ENCODE peak calls at places on chromosomes 12 and 14, in eight cellular contexts. K is cardiac fibroblast, L is HCT116, C is astrocyte of the spinal cord, V is left ventricle myocardium inferior, F is progenitor cell of endocrine pancreas, D is endodermal cell, H is omental fat pad. M is an unnamed sample.

GRCh38 chr14:92718659-92719058 is 29.8 kb downstream of the LGMN start:
- DNase-seq in K (peak), L (no peak), C (no peak), V (no peak), F (no peak), D (no peak), H (no peak), M (no peak)

GRCh38 chr12:57590892-57591566 is at the start of gene PIP4K2C:
- DNase-seq in K (peak), L (peak), C (peak), V (peak), F (peak), D (peak), H (peak), M (peak)

GRCh38 chr12:80681786-80682185 is 25.6 kb upstream of the MYF6 start:
- DNase-seq in K (no peak), L (no peak), C (no peak), V (no peak), F (no peak), D (no peak), H (no peak), M (no peak)

GRCh38 chr14:84298738-84299137 is 1231.2 kb upstream of the FLRT2 start:
- DNase-seq in K (no peak), L (no peak), C (no peak), V (no peak), F (no peak), D (no peak), H (no peak), M (no peak)

GRCh38 chr14:99654235-99655000 is 9.5 kb downstream of the HHIPL1 start:
- DNase-seq in K (peak), L (no peak), C (peak), V (peak), F (no peak), D (no peak), H (no peak), M (no peak)

GRCh38 chr12:131290255-131290959 is 336.7 kb downstream of the ADGRD1 start:
- DNase-seq in K (no peak), L (no peak), C (no peak), V (no peak), F (no peak), D (peak), H (no peak), M (no peak)

GRCh38 chr14:54174437-54174836 is 217.8 kb upstream of the BMP4 start:
- DNase-seq in K (no peak), L (no peak), C (no peak), V (no peak), F (no peak), D (no peak), H (no peak), M (no peak)

GRCh38 chr14:99604766-99605298 is 825 bp upstream of the CCDC85C start:
- DNase-seq in K (peak), L (no peak), C (peak), V (no peak), F (peak), D (no peak), H (no peak), M (peak)

GRCh38 chr12:116152268-116152667 is 125.2 kb downstream of the MED13L start:
- DNase-seq in K (peak), L (no peak), C (peak), V (no peak), F (no peak), D (peak), H (no peak), M (peak)

GRCh38 chr12:69694123-69694522 is 5.0 kb downstream of the BEST3 start:
- DNase-seq in K (no peak), L (no peak), C (no peak), V (peak), F (no peak), D (no peak), H (no peak), M (no peak)

GRCh38 chr12:51820721-51821422 is 27.6 kb downstream of the FIGNL2 start:
- DNase-seq in K (peak), L (no peak), C (peak), V (peak), F (peak), D (peak), H (no peak), M (peak)

GRCh38 chr14:56846970-56847928 is 37.0 kb upstream of the OTX2 start:
- DNase-seq in K (no peak), L (no peak), C (no peak), V (no peak), F (no peak), D (peak), H (no peak), M (no peak)

GRCh38 chr12:124949066-124949465 is 34.6 kb upstream of the UBC start:
- DNase-seq in K (no peak), L (no peak), C (no peak), V (no peak), F (no peak), D (no peak), H (no peak), M (no peak)

GRCh38 chr12:5965950-5966383 is 20.9 kb upstream of the ANO2 start:
- DNase-seq in K (peak), L (peak), C (peak), V (peak), F (peak), D (peak), H (no peak), M (peak)

GRCh38 chr12:83190631-83191390 is 504.1 kb downstream of the TMTC2 start:
- DNase-seq in K (no peak), L (no peak), C (no peak), V (no peak), F (no peak), D (no peak), H (no peak), M (no peak)

GRCh38 chr14:24428628-24429394 is 657 bp downstream of the CBLN3 start:
- DNase-seq in K (no peak), L (no peak), C (no peak), V (no peak), F (no peak), D (no peak), H (no peak), M (no peak)

GRCh38 chr14:65414961-65415589 is 2.5 kb downstream of the FUT8 start:
- DNase-seq in K (peak), L (no peak), C (peak), V (no peak), F (no peak), D (no peak), H (no peak), M (peak)

DNA sequence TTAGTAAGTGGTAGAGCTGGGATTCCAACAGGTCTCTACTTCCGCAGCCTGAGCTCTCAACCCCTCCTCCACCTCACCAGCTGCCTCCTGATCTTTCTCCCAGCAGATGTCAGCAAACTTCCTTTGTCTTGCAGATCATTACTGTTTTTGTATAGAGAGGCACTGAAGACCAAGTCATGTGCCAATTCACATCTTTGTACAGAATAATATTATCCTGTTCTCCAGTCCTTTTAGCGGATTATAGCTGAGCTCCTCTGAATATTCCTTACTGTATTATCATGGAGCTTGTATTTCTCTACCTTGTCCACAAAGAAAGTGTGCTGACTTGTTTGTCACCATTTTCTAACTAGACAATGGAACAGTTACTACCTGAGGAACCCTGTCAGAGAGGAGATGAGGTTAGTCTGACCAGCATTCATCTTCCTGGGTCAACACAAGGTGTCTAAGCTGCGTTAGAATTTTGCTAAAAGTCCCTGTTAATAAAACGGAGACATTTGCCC is 142.3 kb upstream of the ARHGAP5 start:
- DNase-seq in K (peak), L (peak), C (peak), V (peak), F (no peak), D (peak), H (no peak), M (no peak)
- TF ChIP-seq CTCF in K (peak), L (peak), C (peak), V (peak), F (peak), D (peak), H (no peak), M (no peak)

DNA sequence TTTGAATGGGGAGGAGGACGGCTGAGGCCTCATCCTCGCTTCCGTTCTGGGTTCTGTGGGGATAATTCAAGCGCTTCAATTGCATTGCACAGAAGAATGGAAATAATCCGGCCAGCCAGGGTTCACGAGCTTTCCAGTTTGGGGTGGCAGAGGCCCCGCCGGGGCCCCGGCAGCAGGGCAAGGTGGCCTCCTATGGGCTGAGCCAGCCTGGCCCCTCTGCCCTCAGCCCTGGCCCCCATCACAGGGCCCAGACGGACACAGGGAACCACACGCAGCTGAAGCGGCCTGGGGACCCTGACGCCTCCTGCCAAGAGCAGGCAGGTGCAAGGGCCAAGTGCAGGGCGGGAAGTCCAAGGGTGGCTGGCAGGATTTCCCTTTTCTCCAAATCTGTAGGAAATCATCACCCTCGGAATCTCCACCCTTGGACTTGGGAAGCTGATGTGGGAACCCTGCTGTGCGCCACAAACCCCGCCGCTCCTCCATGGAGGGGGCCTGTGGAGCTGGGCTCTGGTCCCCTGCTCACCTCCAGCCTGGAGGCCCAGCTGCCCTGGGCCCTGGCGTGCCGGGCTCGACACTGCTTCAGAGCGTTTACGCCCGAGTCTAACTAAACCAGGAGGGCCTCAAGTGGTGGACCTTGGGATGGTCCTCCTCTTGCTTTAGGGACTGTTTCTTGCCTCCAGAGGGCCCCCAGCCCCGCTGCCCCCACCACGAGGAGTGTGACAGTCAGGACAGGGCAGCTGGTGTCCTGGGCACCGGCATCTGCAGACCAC is 78.4 kb downstream of the MOK start:
- DNase-seq in K (no peak), L (no peak), C (no peak), V (no peak), F (no peak), D (peak), H (no peak), M (no peak)
- TF ChIP-seq CTCF in K (no peak), L (no peak), C (no peak), V (no peak), F (no peak), D (peak), H (no peak), M (no peak)

GRCh38 chr14:106843376-106843775 is 1317.0 kb downstream of the TMEM121 start:
- DNase-seq in K (no peak), L (no peak), C (no peak), V (no peak), F (no peak), D (no peak), H (no peak), M (no peak)

GRCh38 chr14:106841701-106842100 is 1315.3 kb downstream of the TMEM121 start:
- DNase-seq in K (peak), L (no peak), C (no peak), V (no peak), F (no peak), D (no peak), H (no peak), M (no peak)

GRCh38 chr14:106844608-106845285 is 1318.4 kb downstream of the TMEM121 start:
- DNase-seq in K (peak), L (no peak), C (no peak), V (peak), F (no peak), D (no peak), H (no peak), M (peak)

GRCh38 chr14:106843951-106844483 is 1317.6 kb downstream of the TMEM121 start:
- DNase-seq in K (peak), L (no peak), C (no peak), V (no peak), F (no peak), D (no peak), H (no peak), M (peak)

DNA sequence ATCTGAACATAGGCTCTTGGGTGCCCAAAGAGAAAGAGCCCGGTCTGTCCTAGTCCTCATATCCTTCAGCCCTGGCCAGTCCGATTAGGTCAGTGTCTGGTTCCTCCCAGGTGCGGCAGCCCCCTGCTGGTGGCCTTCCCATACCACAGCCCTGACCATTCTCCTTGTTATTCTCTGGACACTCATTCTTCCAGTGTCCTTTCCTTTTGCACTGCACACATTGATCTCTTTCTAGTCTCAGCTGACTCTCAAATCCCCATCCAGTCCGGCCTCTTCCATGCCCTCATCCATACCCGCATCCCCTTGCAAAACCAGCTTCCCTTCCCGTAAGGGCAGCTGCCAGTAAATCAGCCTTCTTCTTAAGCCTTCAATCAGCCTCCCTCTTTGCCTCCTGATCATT is 1316.3 kb downstream of the TMEM121 start:
- DNase-seq in K (no peak), L (no peak), C (no peak), V (no peak), F (no peak), D (no peak), H (no peak), M (no peak)
- TF ChIP-seq CTCF in K (peak), L (no peak), C (no peak), V (peak), F (no peak), D (peak), H (no peak), M (no peak)

GRCh38 chr12:96132819-96133218 is 61.4 kb upstream of the ELK3 start:
- DNase-seq in K (no peak), L (no peak), C (no peak), V (no peak), F (no peak), D (peak), H (no peak), M (peak)
- TF ChIP-seq CTCF in K (peak), L (peak), C (peak), V (peak), F (peak), D (peak), H (no peak), M (no peak)

M was measured in activated CD8-positive, alpha-beta T cell treated with anti-CD3 and anti-CD28 coated beads for 36 hours.